ENCODE peak calls at places on chromosomes 1 and 21, in seven cellular contexts. Z is NCI-H2107, W is adrenal gland, F is upper lobe of right lung, N is fibroblast of pulmonary artery, A is body of pancreas, J is aorta. G is an unnamed sample.

GRCh38 chr1:202806845-202807366 is 1.3 kb downstream of the KDM5B start:
- DNase-seq in Z (no peak), W (no peak), F (peak; percentile 67), N (no peak), A (peak; percentile 7), J (peak; percentile 52), G (no peak)

GRCh38 chr1:167301355-167301754 is 80.7 kb downstream of the POU2F1 start:
- DNase-seq in Z (no peak), W (no peak), F (no peak), N (no peak), A (no peak), J (no peak), G (no peak)

GRCh38 chr1:231733063-231733462 is 106.5 kb downstream of the DISC1 start:
- DNase-seq in Z (no peak), W (no peak), F (no peak), N (no peak), A (no peak), J (no peak), G (no peak)

GRCh38 chr1:201224671-201225400 is 34.2 kb downstream of the IGFN1 start:
- DNase-seq in Z (no peak), W (no peak), F (no peak), N (peak; percentile 16), A (no peak), J (no peak), G (no peak)

GRCh38 chr1:115116511-115116910 is 27.2 kb upstream of the TSPAN2 start:
- DNase-seq in Z (no peak), W (no peak), F (no peak), N (no peak), A (no peak), J (no peak), G (no peak)

GRCh38 chr21:17819114-17819877 is at the start of gene C21orf91:
- DNase-seq in Z (peak; percentile 80), W (peak; percentile 87), F (peak; percentile 96), N (peak; percentile 90), A (peak; percentile 91), J (peak; percentile 94), G (peak; percentile 65)

GRCh38 chr21:36388835-36389234 is 3.6 kb downstream of the CHAF1B start:
- DNase-seq in Z (no peak), W (no peak), F (no peak), N (peak; percentile 57), A (peak; percentile 55), J (no peak), G (no peak)

GRCh38 chr1:89451011-89451410 is 73.6 kb upstream of the LRRC8B start:
- DNase-seq in Z (no peak), W (no peak), F (no peak), N (peak; percentile 17), A (no peak), J (no peak), G (no peak)

GRCh38 chr1:17434016-17434415 is 5.5 kb downstream of the RCC2 start:
- DNase-seq in Z (no peak), W (no peak), F (no peak), N (no peak), A (no peak), J (no peak), G (no peak)

GRCh38 chr1:227312364-227313025 is 5.8 kb downstream of the CDC42BPA start:
- DNase-seq in Z (no peak), W (no peak), F (no peak), N (peak; percentile 13), A (no peak), J (no peak), G (no peak)

GRCh38 chr1:162443906-162444305 is 32.0 kb upstream of the SH2D1B start:
- DNase-seq in Z (no peak), W (no peak), F (no peak), N (no peak), A (no peak), J (no peak), G (no peak)

GRCh38 chr1:244196890-244197289 is 145.8 kb downstream of the ZBTB18 start:
- DNase-seq in Z (no peak), W (no peak), F (no peak), N (no peak), A (no peak), J (no peak), G (no peak)

G was measured in LNCaP clone FGC.